ENCODE peak calls at places on chromosomes 4 and X, in five cellular contexts. M is EH, O is NCI-H1092 treated with DMSO at 0.1 percent for 48 hours, T is SJSA1, W is erythroblast. J is an unnamed sample.
A peak's percentile ranks its signal among the peaks of the same experiment; 100 is the strongest.

GRCh38 chrX:123859409-123859827 is 435 bp upstream of the XIAP start:
- DNase-seq in W (peak; percentile 92), O (peak; percentile 90), M (no peak), T (no peak), J (no peak)

GRCh38 chr4:83062748-83063147 is 27.8 kb downstream of the COPS4 start:
- DNase-seq in O (no peak), W (no peak), T (no peak), M (no peak), J (no peak)

GRCh38 chr4:141395919-141396318 is 175.2 kb downstream of the ZNF330 start:
- DNase-seq in O (no peak), T (no peak), W (no peak), M (no peak), J (no peak)

GRCh38 chrX:102840871-102841705 is 96.0 kb upstream of the RAB40AL start:
- DNase-seq in O (no peak), M (peak; percentile 33), W (peak; percentile 56), T (no peak), J (no peak)

GRCh38 chrX:20378291-20378920 is 111.7 kb upstream of the RPS6KA3 start:
- DNase-seq in M (no peak), T (no peak), O (peak; percentile 10), W (no peak), J (no peak)

GRCh38 chr4:124631760-124632159 is 80.8 kb downstream of the ANKRD50 start:
- DNase-seq in W (peak; percentile 60), M (peak; percentile 99), T (peak; percentile 84), O (no peak), J (no peak)

GRCh38 chr4:83308672-83309071 is 24.1 kb upstream of the COQ2 start:
- DNase-seq in T (no peak), M (no peak), W (no peak), O (no peak), J (no peak)

GRCh38 chr4:53599632-53600031 is 8.3 kb upstream of the LNX1 start:
- DNase-seq in T (no peak), M (no peak), O (no peak), W (no peak), J (no peak)

GRCh38 chr4:8541981-8542715 is 38.0 kb upstream of the GPR78 start:
- DNase-seq in O (no peak), M (no peak), W (no peak), T (no peak), J (no peak)

GRCh38 chr4:10080874-10081606 is 35.6 kb downstream of the WDR1 start:
- DNase-seq in T (no peak), W (no peak), M (no peak), O (no peak), J (no peak)

GRCh38 chr4:175435437-175435836 is 376.6 kb downstream of the GPM6A start:
- DNase-seq in T (no peak), M (no peak), O (peak; percentile 83), W (peak; percentile 2), J (no peak)

GRCh38 chrX:137052641-137053235 is 18.9 kb upstream of the GPR101 start:
- DNase-seq in O (peak; percentile 22), W (no peak), M (no peak), T (no peak), J (no peak)

GRCh38 chr4:13793020-13793710 is 165.6 kb upstream of the BOD1L1 start:
- DNase-seq in T (no peak), O (no peak), W (no peak), M (no peak), J (no peak)

GRCh38 chr4:181261279-181261678 is 981.9 kb upstream of the TENM3 start:
- DNase-seq in O (peak; percentile 23), T (no peak), M (peak; percentile 1), W (no peak), J (no peak)

GRCh38 chr4:110287130-110287529 is 88.7 kb upstream of the ELOVL6 start:
- DNase-seq in W (peak; percentile 8), M (peak; percentile 71), O (no peak), T (no peak), J (peak; percentile 27)

GRCh38 chr4:47615385-47615784 is 130.3 kb downstream of the ATP10D start:
- DNase-seq in M (peak; percentile 57), T (no peak), O (no peak), W (no peak), J (no peak)

GRCh38 chr4:86264269-86264668 is 95.6 kb downstream of the MAPK10 start:
- DNase-seq in T (no peak), W (no peak), M (no peak), O (no peak), J (no peak)

GRCh38 chrX:72245461-72246089 is 6.7 kb upstream of the ERCC6L start:
- DNase-seq in W (peak; percentile 58), T (peak; percentile 57), O (peak; percentile 51), M (peak; percentile 66), J (no peak)

GRCh38 chr4:76821661-76822060 is 76.3 kb downstream of the SOWAHB start:
- DNase-seq in O (no peak), T (no peak), M (peak; percentile 52), W (no peak), J (no peak)

GRCh38 chr4:38531126-38531737 is 132.8 kb upstream of the KLF3 start:
- DNase-seq in T (no peak), M (no peak), O (peak; percentile 18), W (no peak), J (no peak)

GRCh38 chr4:11710484-11710883 is 281.8 kb upstream of the HS3ST1 start:
- DNase-seq in O (no peak), W (no peak), T (no peak), M (no peak), J (no peak)

GRCh38 chr4:1418494-1419285 is 12.4 kb upstream of the NKX1-1 start:
- DNase-seq in O (no peak), W (no peak), T (no peak), M (no peak), J (no peak)

GRCh38 chrX:96204928-96205327 is 479.7 kb upstream of the DIAPH2 start:
- DNase-seq in T (no peak), O (no peak), M (no peak), W (no peak), J (no peak)

GRCh38 chr4:160353548-160353947 is 1250.7 kb downstream of the RAPGEF2 start:
- DNase-seq in T (no peak), W (no peak), O (peak; percentile 25), M (no peak), J (no peak)

GRCh38 chrX:79524642-79525041 is 157.5 kb upstream of the ITM2A start:
- DNase-seq in T (no peak), M (no peak), O (no peak), W (no peak), J (no peak)

GRCh38 chr4:148151797-148152196 is 290.4 kb downstream of the NR3C2 start:
- DNase-seq in W (no peak), T (no peak), O (no peak), M (no peak), J (no peak)

GRCh38 chr4:48974979-48975640 is 11.0 kb upstream of the CWH43 start:
- DNase-seq in M (no peak), T (no peak), W (no peak), O (no peak), J (no peak)

GRCh38 chrX:71581210-71581609 is 3.0 kb downstream of the GCNA start:
- DNase-seq in W (no peak), O (no peak), T (no peak), M (no peak), J (no peak)

GRCh38 chr4:139814285-139815015 is 148.8 kb downstream of the MGST2 start:
- DNase-seq in O (peak; percentile 79), M (peak; percentile 61), T (no peak), W (no peak), J (no peak)

GRCh38 chr4:101276661-101277060 is 70.7 kb downstream of the PPP3CA start:
- DNase-seq in W (no peak), T (no peak), M (no peak), O (no peak), J (no peak)

GRCh38 chr4:172865531-172866127 is 303.0 kb upstream of the GALNT7 start:
- DNase-seq in O (no peak), M (no peak), T (no peak), W (no peak), J (no peak)

GRCh38 chr4:26441110-26441509 is 49.2 kb downstream of the CCKAR start:
- DNase-seq in T (no peak), O (no peak), W (no peak), M (peak; percentile 54), J (no peak)

GRCh38 chr4:138910914-138911336 is 104.7 kb upstream of the NOCT start:
- DNase-seq in T (peak; percentile 55), M (peak; percentile 75), O (peak; percentile 99), W (peak; percentile 16), J (peak; percentile 27)

GRCh38 chr4:118814901-118815300 is 21.0 kb downstream of the SEC24D start:
- DNase-seq in W (no peak), M (no peak), T (no peak), O (no peak), J (no peak)

GRCh38 chr4:38056024-38056685 is 96.0 kb downstream of the PTTG2 start:
- DNase-seq in T (no peak), W (no peak), O (no peak), M (no peak), J (no peak)